ENCODE peak calls at places on chromosome 12, in ten cellular contexts. L, M, S, A, E, D, R, O, C and W are unnamed samples.
A peak's percentile ranks its signal among the peaks of the same experiment; 100 is the strongest.

GRCh38 chr12:82896979-82897378 is 210.3 kb downstream of the TMTC2 start:
- DNase-seq in C (no peak), D (no peak), R (no peak), L (no peak), M (peak; percentile 24), O (no peak), S (no peak), E (no peak), A (peak; percentile 41), W (peak; percentile 81)

GRCh38 chr12:12902036-12902435 is 10.7 kb downstream of the GPRC5A start:
- DNase-seq in L (no peak), C (no peak), M (peak; percentile 68), O (no peak), E (no peak), S (no peak), A (peak; percentile 74), R (no peak), D (no peak), W (peak; percentile 61)

GRCh38 chr12:76035045-76035444 is 3.5 kb upstream of the PHLDA1 start:
- DNase-seq in C (no peak), S (no peak), L (no peak), A (no peak), D (no peak), O (no peak), M (no peak), R (no peak), E (no peak), W (no peak)

GRCh38 chr12:1429980-1430379 is 164.4 kb downstream of the FBXL14 start:
- DNase-seq in S (no peak), C (peak; percentile 20), E (no peak), D (peak; percentile 33), A (peak; percentile 80), L (no peak), O (no peak), R (no peak), M (peak; percentile 89), W (peak; percentile 52)

GRCh38 chr12:57127710-57128518 is at the start of gene LRP1:
- DNase-seq in R (peak; percentile 66), O (peak; percentile 65), D (peak; percentile 80), C (no peak), L (peak; percentile 74), M (peak; percentile 93), A (peak; percentile 82), E (peak; percentile 76), S (peak; percentile 77), W (peak; percentile 88)

GRCh38 chr12:12400793-12401192 is 43.9 kb downstream of the BORCS5 start:
- DNase-seq in C (no peak), L (no peak), D (no peak), E (no peak), O (no peak), M (no peak), R (no peak), A (no peak), S (no peak), W (no peak)

GRCh38 chr12:53464685-53465084 is 12.8 kb downstream of the PCBP2 start:
- DNase-seq in D (no peak), R (no peak), L (no peak), M (no peak), C (no peak), A (no peak), O (no peak), S (no peak), E (no peak), W (no peak)

GRCh38 chr12:96136129-96136528 is 58.0 kb upstream of the ELK3 start:
- DNase-seq in C (no peak), A (peak; percentile 61), O (no peak), D (no peak), S (no peak), R (no peak), L (no peak), E (no peak), M (peak; percentile 39), W (peak; percentile 36)

GRCh38 chr12:110563702-110564470 is 19.2 kb downstream of the PPTC7 start:
- DNase-seq in C (no peak), E (no peak), O (no peak), A (peak; percentile 56), S (no peak), M (peak; percentile 80), D (no peak), R (no peak), L (no peak), W (no peak)

GRCh38 chr12:49367381-49368239 is at the start of gene SPATS2:
- DNase-seq in A (no peak), M (peak; percentile 60), E (peak; percentile 99), R (no peak), S (no peak), C (no peak), O (no peak), L (no peak), D (peak; percentile 86), W (no peak)

GRCh38 chr12:75712223-75712622 is 200.8 kb upstream of the KRR1 start:
- DNase-seq in C (no peak), M (no peak), S (no peak), L (no peak), A (no peak), D (no peak), E (no peak), O (no peak), R (no peak), W (peak; percentile 92)

GRCh38 chr12:953776-954175 is 4.3 kb upstream of the RAD52 start:
- DNase-seq in D (no peak), R (no peak), A (peak; percentile 68), C (no peak), L (no peak), S (no peak), M (peak; percentile 76), E (no peak), O (no peak), W (peak; percentile 54)

GRCh38 chr12:54606556-54606955 is 18.1 kb upstream of the PPP1R1A start:
- DNase-seq in E (no peak), C (no peak), D (no peak), A (no peak), M (no peak), L (no peak), S (no peak), R (no peak), O (no peak), W (no peak)

GRCh38 chr12:25670076-25671055 is 117.3 kb upstream of the LMNTD1 start:
- DNase-seq in S (no peak), C (no peak), A (peak; percentile 32), R (no peak), D (no peak), M (peak; percentile 43), E (no peak), O (no peak), L (no peak), W (peak; percentile 96)

GRCh38 chr12:50520345-50520744 is 15.6 kb downstream of the DIP2B start:
- DNase-seq in D (no peak), L (peak; percentile 18), A (no peak), E (no peak), M (no peak), O (no peak), C (no peak), R (no peak), S (no peak), W (no peak)

GRCh38 chr12:92674500-92674899 is 28.3 kb upstream of the PLEKHG7 start:
- DNase-seq in A (no peak), M (no peak), E (no peak), C (no peak), D (no peak), R (no peak), O (no peak), S (no peak), L (no peak), W (no peak)

GRCh38 chr12:67747869-67748760 is 99.6 kb downstream of the DYRK2 start:
- DNase-seq in S (no peak), L (no peak), E (no peak), O (no peak), M (peak; percentile 75), R (no peak), A (peak; percentile 72), C (no peak), D (no peak), W (peak; percentile 5)

GRCh38 chr12:130714091-130714590 is 2.0 kb downstream of the RIMBP2 start:
- DNase-seq in L (no peak), D (no peak), A (no peak), M (no peak), R (no peak), S (no peak), E (no peak), O (no peak), C (no peak), W (no peak)

GRCh38 chr12:80858356-80858755 is 79.4 kb downstream of the LIN7A start:
- DNase-seq in L (no peak), S (no peak), E (no peak), R (no peak), O (no peak), C (no peak), A (no peak), D (no peak), M (no peak), W (no peak)

GRCh38 chr12:1544991-1545700 is 49.2 kb downstream of the FBXL14 start:
- DNase-seq in L (no peak), O (no peak), S (no peak), D (peak; percentile 37), A (peak; percentile 43), M (peak; percentile 50), E (no peak), C (no peak), R (no peak), W (no peak)

GRCh38 chr12:42508913-42509312 is 80.6 kb downstream of the PRICKLE1 start:
- DNase-seq in O (no peak), S (no peak), C (no peak), D (no peak), M (no peak), A (no peak), R (no peak), L (no peak), E (no peak), W (no peak)

GRCh38 chr12:67354966-67355365 is 85.8 kb downstream of the CAND1 start:
- DNase-seq in M (peak; percentile 49), C (no peak), S (no peak), D (no peak), R (no peak), E (no peak), A (peak; percentile 8), L (no peak), O (no peak), W (no peak)

GRCh38 chr12:132188451-132189298 is 44.4 kb downstream of the NOC4L start:
- DNase-seq in M (no peak), L (peak; percentile 28), A (no peak), D (no peak), R (no peak), O (no peak), S (no peak), C (no peak), E (no peak), W (no peak)

GRCh38 chr12:118328486-118329340 is 44.0 kb downstream of the TAOK3 start:
- DNase-seq in M (no peak), E (no peak), C (no peak), A (no peak), S (no peak), D (no peak), R (no peak), L (no peak), O (no peak), W (no peak)

GRCh38 chr12:77946541-77947021 is 115.9 kb downstream of the NAV3 start:
- DNase-seq in L (no peak), R (no peak), S (no peak), C (no peak), A (peak; percentile 19), M (peak; percentile 30), D (no peak), O (no peak), E (no peak), W (peak; percentile 10)

GRCh38 chr12:96456265-96456974 is 33.0 kb upstream of the CFAP54 start:
- DNase-seq in L (no peak), O (no peak), C (no peak), M (no peak), R (no peak), S (no peak), D (no peak), E (no peak), A (no peak), W (no peak)

GRCh38 chr12:105933671-105934665 is 204.8 kb downstream of the NUAK1 start:
- DNase-seq in E (no peak), D (no peak), O (no peak), M (peak; percentile 97), R (no peak), L (no peak), A (peak; percentile 99), S (no peak), C (peak; percentile 93), W (peak; percentile 95)

GRCh38 chr12:41264281-41264680 is 76.2 kb downstream of the PDZRN4 start:
- DNase-seq in C (no peak), E (no peak), R (no peak), O (no peak), S (no peak), D (no peak), L (no peak), M (no peak), A (no peak), W (no peak)